ENCODE peak calls at places on chromosome 6, in four cellular contexts. W is dermis microvascular lymphatic vessel endothelial cell, G is HCT116, U is neural crest cell. M is an unnamed sample.

GRCh38 chr6:80638222-80639055 is 532.0 kb downstream of the BCKDHB start:
- DNase-seq in W (peak; percentile 55), G (peak; percentile 81), U (peak; percentile 3), M (peak; percentile 78)

GRCh38 chr6:153003294-153003645 is 761 bp upstream of the MTRF1L start:
- DNase-seq in W (peak; percentile 25), G (no peak), U (no peak), M (peak; percentile 2)

GRCh38 chr6:82333781-82334180 is 29.8 kb upstream of the TPBG start:
- DNase-seq in W (no peak), G (no peak), U (no peak), M (no peak)

GRCh38 chr6:97215157-97215769 is 67.8 kb downstream of the MMS22L start:
- DNase-seq in W (peak; percentile 22), G (peak; percentile 12), U (peak; percentile 33), M (peak; percentile 12)

GRCh38 chr6:160853946-160854345 is 137.6 kb upstream of the MAP3K4 start:
- DNase-seq in W (no peak), G (no peak), U (no peak), M (no peak)

GRCh38 chr6:114281496-114281895 is 61.3 kb downstream of the HS3ST5 start:
- DNase-seq in W (no peak), G (no peak), U (no peak), M (no peak)

GRCh38 chr6:82022614-82023102 is 224.9 kb downstream of the IBTK start:
- DNase-seq in W (no peak), G (peak; percentile 73), U (no peak), M (peak; percentile 86)

GRCh38 chr6:109478222-109478805 is 4.7 kb downstream of the ZBTB24 start:
- DNase-seq in W (no peak), G (no peak), U (no peak), M (no peak)

GRCh38 chr6:39430968-39431523 is 108.5 kb upstream of the KCNK16 start:
- DNase-seq in W (no peak), G (no peak), U (no peak), M (no peak)

GRCh38 chr6:54737247-54737646 is 109.3 kb upstream of the FAM83B start:
- DNase-seq in W (no peak), G (no peak), U (no peak), M (no peak)

GRCh38 chr6:34196116-34196832 is 40.4 kb upstream of the HMGA1 start:
- DNase-seq in W (peak; percentile 18), G (peak; percentile 26), U (peak; percentile 80), M (no peak)

GRCh38 chr6:79188885-79189505 is 45.5 kb downstream of the HMGN3 start:
- DNase-seq in W (no peak), G (no peak), U (no peak), M (no peak)

M was measured in kidney epithelial cell.